ENCODE peak calls at places on chromosomes 12 and 14, in six cellular contexts. T is AG08396, U is adipocyte, D is fibroblast of the aortic adventitia, F is AML-193, W is AG10803. M is an unnamed sample.

GRCh38 chr12:26630546-26631027 is 202.4 kb downstream of the ITPR2 start:
- DNase-seq in W (peak; percentile 49), D (peak; percentile 76), F (no peak), T (peak; percentile 14), U (peak; percentile 85), M (no peak)

GRCh38 chr14:33899723-33900341 is 51.0 kb downstream of the EGLN3 start:
- DNase-seq in T (no peak), W (no peak), F (no peak), U (no peak), D (no peak), M (no peak)

GRCh38 chr12:98446716-98447115 is 68.7 kb upstream of the TMPO start:
- DNase-seq in F (peak; percentile 13), W (peak; percentile 76), D (peak; percentile 48), U (peak; percentile 40), T (no peak), M (no peak)

GRCh38 chr12:65333649-65334048 is 55.2 kb downstream of the MSRB3 start:
- DNase-seq in U (no peak), D (no peak), T (no peak), W (no peak), F (no peak), M (no peak)

GRCh38 chr12:46478123-46478522 is 105.5 kb upstream of the SLC38A2 start:
- DNase-seq in W (no peak), F (no peak), T (no peak), D (no peak), U (no peak), M (no peak)

GRCh38 chr12:76588881-76589565 is 29.5 kb upstream of the OSBPL8 start:
- DNase-seq in U (peak; percentile 88), W (peak; percentile 97), F (peak; percentile 97), D (peak; percentile 96), T (peak; percentile 31), M (no peak)

GRCh38 chr14:44745371-44745770 is 216.4 kb downstream of the KLHL28 start:
- DNase-seq in W (no peak), D (no peak), U (no peak), T (no peak), F (no peak), M (no peak)

GRCh38 chr12:79452906-79453305 is 237.9 kb downstream of the PAWR start:
- DNase-seq in W (no peak), U (peak; percentile 44), F (peak; percentile 37), T (no peak), D (no peak), M (no peak)

GRCh38 chr12:106583578-106584103 is 837 bp downstream of the RFX4 start:
- DNase-seq in W (peak; percentile 21), T (peak; percentile 21), U (peak; percentile 30), F (no peak), D (peak; percentile 11), M (no peak)